ENCODE peak calls at places on chromosome 12, in five cellular contexts. One of them, this sample, is unnamed.

GRCh38 chr12:127145929-127146789 is 1120.8 kb upstream of the TMEM132C start:
- DNase-seq in MCF 10A: no peak
- DNase-seq in activated T-cell treated with anti-CD3 and anti-CD28 coated beads for 1 hour: peak
- DNase-seq in type B pancreatic cell: no peak
- DNase-seq in amniotic stem cell: peak
- DNase-seq in this sample: peak

GRCh38 chr12:88570103-88570502 is 10.2 kb downstream of the KITLG start:
- DNase-seq in amniotic stem cell: no peak
- DNase-seq in activated T-cell treated with anti-CD3 and anti-CD28 coated beads for 1 hour: no peak
- DNase-seq in MCF 10A: peak
- DNase-seq in type B pancreatic cell: no peak
- DNase-seq in this sample: no peak

GRCh38 chr12:27331299-27331926 is 1.2 kb upstream of the BMAL2 start:
- DNase-seq in activated T-cell treated with anti-CD3 and anti-CD28 coated beads for 1 hour: no peak
- DNase-seq in MCF 10A: peak
- DNase-seq in type B pancreatic cell: no peak
- DNase-seq in amniotic stem cell: peak
- DNase-seq in this sample: no peak

GRCh38 chr12:1705774-1706173 is 14.9 kb downstream of the ADIPOR2 start:
- DNase-seq in type B pancreatic cell: no peak
- DNase-seq in MCF 10A: no peak
- DNase-seq in activated T-cell treated with anti-CD3 and anti-CD28 coated beads for 1 hour: no peak
- DNase-seq in amniotic stem cell: no peak
- DNase-seq in this sample: no peak

GRCh38 chr12:19044430-19044829 is 85.1 kb upstream of the PLEKHA5 start:
- DNase-seq in type B pancreatic cell: no peak
- DNase-seq in amniotic stem cell: no peak
- DNase-seq in MCF 10A: no peak
- DNase-seq in activated T-cell treated with anti-CD3 and anti-CD28 coated beads for 1 hour: no peak
- DNase-seq in this sample: no peak

GRCh38 chr12:104121001-104121400 is 17.0 kb downstream of the NFYB start:
- DNase-seq in type B pancreatic cell: no peak
- DNase-seq in activated T-cell treated with anti-CD3 and anti-CD28 coated beads for 1 hour: no peak
- DNase-seq in MCF 10A: no peak
- DNase-seq in amniotic stem cell: peak
- DNase-seq in this sample: no peak

GRCh38 chr12:42701079-42701478 is 111.5 kb upstream of the PRICKLE1 start:
- DNase-seq in amniotic stem cell: no peak
- DNase-seq in MCF 10A: no peak
- DNase-seq in activated T-cell treated with anti-CD3 and anti-CD28 coated beads for 1 hour: no peak
- DNase-seq in type B pancreatic cell: no peak
- DNase-seq in this sample: no peak

GRCh38 chr12:65492997-65493892 is 214.8 kb downstream of the MSRB3 start:
- DNase-seq in type B pancreatic cell: no peak
- DNase-seq in MCF 10A: no peak
- DNase-seq in amniotic stem cell: no peak
- DNase-seq in activated T-cell treated with anti-CD3 and anti-CD28 coated beads for 1 hour: no peak
- DNase-seq in this sample: no peak

GRCh38 chr12:109952160-109952858 is 43.9 kb downstream of the GIT2 start:
- DNase-seq in activated T-cell treated with anti-CD3 and anti-CD28 coated beads for 1 hour: no peak
- DNase-seq in type B pancreatic cell: no peak
- DNase-seq in MCF 10A: no peak
- DNase-seq in amniotic stem cell: no peak
- DNase-seq in this sample: no peak

GRCh38 chr12:96208346-96208745 is 14.2 kb downstream of the ELK3 start:
- DNase-seq in type B pancreatic cell: no peak
- DNase-seq in MCF 10A: peak
- DNase-seq in amniotic stem cell: peak
- DNase-seq in activated T-cell treated with anti-CD3 and anti-CD28 coated beads for 1 hour: no peak
- DNase-seq in this sample: no peak

GRCh38 chr12:27859648-27860047 is 79.6 kb upstream of the MANSC4 start:
- DNase-seq in activated T-cell treated with anti-CD3 and anti-CD28 coated beads for 1 hour: no peak
- DNase-seq in MCF 10A: no peak
- DNase-seq in type B pancreatic cell: no peak
- DNase-seq in amniotic stem cell: no peak
- DNase-seq in this sample: no peak

GRCh38 chr12:124720687-124721500 is 142.8 kb downstream of the SCARB1 start:
- DNase-seq in amniotic stem cell: no peak
- DNase-seq in type B pancreatic cell: no peak
- DNase-seq in activated T-cell treated with anti-CD3 and anti-CD28 coated beads for 1 hour: no peak
- DNase-seq in MCF 10A: peak
- DNase-seq in this sample: no peak

GRCh38 chr12:49883065-49883464 is 20.6 kb downstream of the FAIM2 start:
- DNase-seq in MCF 10A: no peak
- DNase-seq in type B pancreatic cell: no peak
- DNase-seq in activated T-cell treated with anti-CD3 and anti-CD28 coated beads for 1 hour: no peak
- DNase-seq in amniotic stem cell: no peak
- DNase-seq in this sample: no peak

GRCh38 chr12:108865169-108865568 is 7.8 kb upstream of the SSH1 start:
- DNase-seq in type B pancreatic cell: no peak
- DNase-seq in amniotic stem cell: no peak
- DNase-seq in MCF 10A: no peak
- DNase-seq in activated T-cell treated with anti-CD3 and anti-CD28 coated beads for 1 hour: no peak
- DNase-seq in this sample: no peak

GRCh38 chr12:119594399-119594730 is 791 bp downstream of the TMEM233 start:
- DNase-seq in MCF 10A: no peak
- DNase-seq in amniotic stem cell: no peak
- DNase-seq in activated T-cell treated with anti-CD3 and anti-CD28 coated beads for 1 hour: no peak
- DNase-seq in type B pancreatic cell: no peak
- DNase-seq in this sample: no peak

GRCh38 chr12:39574785-39575497 is 44.7 kb downstream of the ABCD2 start:
- DNase-seq in amniotic stem cell: no peak
- DNase-seq in MCF 10A: no peak
- DNase-seq in activated T-cell treated with anti-CD3 and anti-CD28 coated beads for 1 hour: no peak
- DNase-seq in type B pancreatic cell: no peak
- DNase-seq in this sample: no peak

GRCh38 chr12:132026796-132027500 is 77.2 kb downstream of the EP400 start:
- DNase-seq in amniotic stem cell: no peak
- DNase-seq in MCF 10A: no peak
- DNase-seq in activated T-cell treated with anti-CD3 and anti-CD28 coated beads for 1 hour: no peak
- DNase-seq in type B pancreatic cell: no peak
- DNase-seq in this sample: no peak

GRCh38 chr12:96571101-96571862 is 81.9 kb downstream of the CFAP54 start:
- DNase-seq in amniotic stem cell: no peak
- DNase-seq in activated T-cell treated with anti-CD3 and anti-CD28 coated beads for 1 hour: no peak
- DNase-seq in MCF 10A: no peak
- DNase-seq in type B pancreatic cell: no peak
- DNase-seq in this sample: no peak

GRCh38 chr12:42482820-42483533 is 106.6 kb downstream of the PRICKLE1 start:
- DNase-seq in activated T-cell treated with anti-CD3 and anti-CD28 coated beads for 1 hour: peak
- DNase-seq in amniotic stem cell: peak
- DNase-seq in MCF 10A: peak
- DNase-seq in type B pancreatic cell: peak
- DNase-seq in this sample: peak

GRCh38 chr12:112408621-112409020 is 784 bp downstream of the RPL6 start:
- DNase-seq in MCF 10A: no peak
- DNase-seq in activated T-cell treated with anti-CD3 and anti-CD28 coated beads for 1 hour: no peak
- DNase-seq in type B pancreatic cell: no peak
- DNase-seq in amniotic stem cell: no peak
- DNase-seq in this sample: no peak

GRCh38 chr12:75818863-75819262 is 212.7 kb downstream of the PHLDA1 start:
- DNase-seq in type B pancreatic cell: no peak
- DNase-seq in activated T-cell treated with anti-CD3 and anti-CD28 coated beads for 1 hour: no peak
- DNase-seq in MCF 10A: no peak
- DNase-seq in amniotic stem cell: no peak
- DNase-seq in this sample: no peak

GRCh38 chr12:2691001-2691339 is 103.8 kb upstream of the FKBP4 start:
- DNase-seq in amniotic stem cell: no peak
- DNase-seq in MCF 10A: no peak
- DNase-seq in type B pancreatic cell: peak
- DNase-seq in activated T-cell treated with anti-CD3 and anti-CD28 coated beads for 1 hour: peak
- DNase-seq in this sample: peak

GRCh38 chr12:124654666-124655316 is 87.4 kb upstream of the NCOR2 start:
- DNase-seq in amniotic stem cell: no peak
- DNase-seq in MCF 10A: peak
- DNase-seq in activated T-cell treated with anti-CD3 and anti-CD28 coated beads for 1 hour: no peak
- DNase-seq in type B pancreatic cell: no peak
- DNase-seq in this sample: no peak

GRCh38 chr12:4962539-4963486 is 53.1 kb downstream of the KCNA1 start:
- DNase-seq in activated T-cell treated with anti-CD3 and anti-CD28 coated beads for 1 hour: no peak
- DNase-seq in type B pancreatic cell: no peak
- DNase-seq in MCF 10A: peak
- DNase-seq in amniotic stem cell: no peak
- DNase-seq in this sample: no peak

GRCh38 chr12:125284945-125285344 is 219.7 kb downstream of the AACS start:
- DNase-seq in amniotic stem cell: no peak
- DNase-seq in MCF 10A: no peak
- DNase-seq in activated T-cell treated with anti-CD3 and anti-CD28 coated beads for 1 hour: no peak
- DNase-seq in type B pancreatic cell: no peak
- DNase-seq in this sample: no peak

GRCh38 chr12:115998119-115998633 is 279.3 kb downstream of the MED13L start:
- DNase-seq in amniotic stem cell: peak
- DNase-seq in activated T-cell treated with anti-CD3 and anti-CD28 coated beads for 1 hour: no peak
- DNase-seq in MCF 10A: peak
- DNase-seq in type B pancreatic cell: no peak
- DNase-seq in this sample: no peak

This sample was measured in T-helper 9 cell.